ENCODE peak calls at places on chromosome 20, in ten cellular contexts. L is iPS DF 6.9, D is AG04450, I is retinal pigment epithelial cell, M is progenitor cell of endocrine pancreas, S is NCI-H1436, E is H1, P is NCI-H1105, T is nephron progenitor cell, N is osteoblast. R is an unnamed sample.
A peak's percentile ranks its signal among the peaks of the same experiment; 100 is the strongest.

GRCh38 chr20:61184194-61184593 is 67.9 kb upstream of the CDH4 start:
- DNase-seq in L (no peak), D (no peak), I (no peak), M (no peak), S (no peak), E (no peak), P (no peak), T (no peak), N (no peak), R (no peak)

GRCh38 chr20:34945315-34946077 is 10.1 kb downstream of the GSS start:
- DNase-seq in L (no peak), D (no peak), I (no peak), M (no peak), S (no peak), E (no peak), P (no peak), T (no peak), N (peak; percentile 26), R (no peak)

GRCh38 chr20:10467985-10468845 is 33.1 kb downstream of the SLX4IP start:
- DNase-seq in L (no peak), D (no peak), I (no peak), M (no peak), S (no peak), E (no peak), P (no peak), T (no peak), N (no peak), R (no peak)

GRCh38 chr20:63704749-63705117 is 3.0 kb downstream of the ARFRP1 start:
- DNase-seq in L (no peak), D (no peak), I (no peak), M (no peak), S (no peak), E (no peak), P (no peak), T (no peak), N (peak; percentile 72), R (no peak)

GRCh38 chr20:62195736-62196135 is 12.9 kb downstream of the MTG2 start:
- DNase-seq in L (no peak), D (no peak), I (no peak), M (no peak), S (no peak), E (no peak), P (no peak), T (no peak), N (no peak), R (no peak)

GRCh38 chr20:20837574-20838021 is 125.2 kb upstream of the RALGAPA2 start:
- DNase-seq in L (no peak), D (peak; percentile 11), I (no peak), M (peak; percentile 42), S (peak; percentile 36), E (peak; percentile 78), P (peak; percentile 89), T (peak; percentile 73), N (peak; percentile 91), R (peak; percentile 48)

GRCh38 chr20:21510414-21510971 is 3.4 kb downstream of the NKX2-2 start:
- DNase-seq in L (no peak), D (no peak), I (no peak), M (no peak), S (no peak), E (peak; percentile 62), P (no peak), T (peak; percentile 53), N (peak; percentile 88), R (no peak)

GRCh38 chr20:36301359-36302119 is 4.6 kb upstream of the DLGAP4 start:
- DNase-seq in L (no peak), D (no peak), I (no peak), M (no peak), S (no peak), E (no peak), P (no peak), T (no peak), N (no peak), R (no peak)

GRCh38 chr20:44008806-44009678 is 94.4 kb downstream of the TOX2 start:
- DNase-seq in L (no peak), D (no peak), I (no peak), M (no peak), S (no peak), E (no peak), P (no peak), T (no peak), N (no peak), R (no peak)

GRCh38 chr20:64049060-64049886 is at the start of gene SOX18:
- DNase-seq in L (no peak), D (no peak), I (no peak), M (no peak), S (no peak), E (no peak), P (no peak), T (peak; percentile 69), N (no peak), R (no peak)

GRCh38 chr20:9458075-9458818 is 56.1 kb upstream of the LAMP5 start:
- DNase-seq in L (peak; percentile 16), D (no peak), I (no peak), M (no peak), S (no peak), E (peak; percentile 53), P (no peak), T (no peak), N (no peak), R (peak; percentile 35)

GRCh38 chr20:62776692-62777527 is 19.4 kb upstream of the MRGBP start:
- DNase-seq in L (no peak), D (no peak), I (no peak), M (no peak), S (no peak), E (no peak), P (no peak), T (no peak), N (no peak), R (no peak)

GRCh38 chr20:36228809-36229208 is 7.5 kb upstream of the AAR2 start:
- DNase-seq in L (no peak), D (no peak), I (no peak), M (no peak), S (no peak), E (no peak), P (no peak), T (no peak), N (no peak), R (no peak)

GRCh38 chr20:32632461-32633354 is 41.0 kb downstream of the C20orf203 start:
- DNase-seq in L (no peak), D (no peak), I (no peak), M (no peak), S (no peak), E (no peak), P (no peak), T (no peak), N (peak; percentile 10), R (no peak)

GRCh38 chr20:38307371-38308046 is 3.6 kb downstream of the BPI start:
- DNase-seq in L (no peak), D (no peak), I (no peak), M (no peak), S (no peak), E (no peak), P (no peak), T (no peak), N (no peak), R (no peak)

GRCh38 chr20:34543457-34544056 is 15.0 kb upstream of the MAP1LC3A start:
- DNase-seq in L (no peak), D (no peak), I (no peak), M (no peak), S (no peak), E (no peak), P (no peak), T (no peak), N (no peak), R (no peak)

GRCh38 chr20:33419140-33419974 is 18.0 kb upstream of the CDK5RAP1 start:
- DNase-seq in L (no peak), D (no peak), I (no peak), M (no peak), S (no peak), E (no peak), P (no peak), T (no peak), N (no peak), R (no peak)

GRCh38 chr20:52311209-52311794 is 119.7 kb upstream of the ZFP64 start:
- DNase-seq in L (no peak), D (no peak), I (no peak), M (no peak), S (no peak), E (peak; percentile 49), P (no peak), T (no peak), N (no peak), R (no peak)

GRCh38 chr20:35561671-35562070 is 19.8 kb downstream of the ERGIC3 start:
- DNase-seq in L (no peak), D (no peak), I (no peak), M (no peak), S (no peak), E (peak; percentile 57), P (no peak), T (no peak), N (no peak), R (no peak)

GRCh38 chr20:58436868-58437645 is 48.0 kb downstream of the VAPB start:
- DNase-seq in L (no peak), D (no peak), I (no peak), M (no peak), S (no peak), E (no peak), P (no peak), T (no peak), N (no peak), R (no peak)

GRCh38 chr20:13099676-13100075 is 90.9 kb downstream of the SPTLC3 start:
- DNase-seq in L (no peak), D (no peak), I (no peak), M (no peak), S (no peak), E (no peak), P (no peak), T (no peak), N (no peak), R (no peak)

R was measured in NT2/D1.